ENCODE peak calls at places on chromosomes 7 and 10, in four cellular contexts. F is transverse colon, R is heart left ventricle, D is lower lobe of right lung. Q is an unnamed sample. For H3K27me3 and H3K36me3, the result is how much of the 10 kb centered on the place peaks cover.

GRCh38 chr7:223861-224260 is 31.5 kb downstream of the FAM20C start:
- DNase-seq in F (no peak), D (no peak), R (no peak), Q (no peak)

GRCh38 chr10:91049961-91050360 is 129.1 kb upstream of the ANKRD1 start:
- DNase-seq in D (no peak), R (no peak), F (no peak), Q (no peak)

GRCh38 chr10:45420453-45421192 is 46.6 kb downstream of the ALOX5 start:
- DNase-seq in F (peak), D (peak), R (peak), Q (no peak)

GRCh38 chr7:69962856-69963149 is 364.5 kb downstream of the AUTS2 start:
- DNase-seq in F (no peak), D (no peak), R (no peak), Q (no peak)

GRCh38 chr10:15238553-15239335 is 70.3 kb upstream of the NMT2 start:
- DNase-seq in D (no peak), F (no peak), R (no peak), Q (peak)

GRCh38 chr7:103037476-103037822 is 37.1 kb downstream of the FBXL13 start:
- DNase-seq in D (no peak), F (no peak), R (no peak), Q (no peak)

GRCh38 chr7:129401228-129401967 is 32.8 kb upstream of the STRIP2 start:
- DNase-seq in R (no peak), F (no peak), D (no peak), Q (no peak)

GRCh38 chr7:44533301-44534055 is 7.7 kb downstream of the NPC1L1 start:
- DNase-seq in D (no peak), R (peak), F (no peak), Q (no peak)

GRCh38 chr7:100370746-100371145 is 2.5 kb upstream of the PILRA start:
- DNase-seq in D (peak), F (no peak), R (no peak), Q (no peak)

GRCh38 chr7:12031638-12032037 is 179.5 kb upstream of the TMEM106B start:
- DNase-seq in R (no peak), F (no peak), D (no peak), Q (no peak)

GRCh38 chr10:929965-930364 is 1.5 kb downstream of the LARP4B start:
- DNase-seq in F (no peak), R (no peak), D (no peak), Q (no peak)

GRCh38 chr7:103394566-103394965 is 47.1 kb downstream of the PSMC2 start:
- DNase-seq in F (no peak), D (no peak), R (no peak), Q (no peak)

GRCh38 chr10:43576580-43576979 is 2.2 kb upstream of the ZNF239 start:
- DNase-seq in F (no peak), D (no peak), R (no peak), Q (no peak)

GRCh38 chr7:121330053-121330833 is 1.4 kb downstream of the WNT16 start:
- DNase-seq in D (peak), R (no peak), F (no peak), Q (peak)

GRCh38 chr7:128932862-128933821 is 4.6 kb upstream of the IRF5 start:
- DNase-seq in D (no peak), F (peak), R (peak), Q (no peak)

GRCh38 chr10:34280599-34281374 is 534.3 kb downstream of the PARD3 start:
- DNase-seq in D (no peak), F (no peak), R (no peak), Q (no peak)
- TF ChIP-seq CTCF in D (no peak), F (no peak), R (no peak), Q (no peak)

DNA sequence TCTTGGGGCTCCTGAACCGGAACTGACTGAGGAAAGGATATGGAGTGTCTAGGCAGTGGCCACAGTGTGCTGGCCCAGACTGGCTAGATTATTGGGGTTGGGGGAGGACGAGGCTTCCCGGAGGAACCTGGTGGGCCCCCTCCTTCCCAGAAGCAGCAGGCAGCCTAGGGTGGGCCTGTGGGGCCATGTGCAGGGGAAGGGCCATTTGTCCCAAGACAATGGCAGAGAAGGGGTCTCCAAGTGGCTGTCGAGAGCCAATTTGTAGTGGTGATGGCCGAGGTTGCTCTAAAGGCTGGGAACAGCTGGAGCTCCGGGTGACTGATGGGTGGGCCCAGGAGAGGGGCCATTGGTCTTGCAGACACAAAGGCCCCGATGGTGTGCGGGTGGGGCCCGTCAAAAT is 36.2 kb upstream of the PAX2 start:
- DNase-seq in R (no peak), D (no peak), F (no peak), Q (no peak)
- H3K27me3 ChIP-seq in R (half or more), D (half or more), F (half or more), Q (half or more)

DNA sequence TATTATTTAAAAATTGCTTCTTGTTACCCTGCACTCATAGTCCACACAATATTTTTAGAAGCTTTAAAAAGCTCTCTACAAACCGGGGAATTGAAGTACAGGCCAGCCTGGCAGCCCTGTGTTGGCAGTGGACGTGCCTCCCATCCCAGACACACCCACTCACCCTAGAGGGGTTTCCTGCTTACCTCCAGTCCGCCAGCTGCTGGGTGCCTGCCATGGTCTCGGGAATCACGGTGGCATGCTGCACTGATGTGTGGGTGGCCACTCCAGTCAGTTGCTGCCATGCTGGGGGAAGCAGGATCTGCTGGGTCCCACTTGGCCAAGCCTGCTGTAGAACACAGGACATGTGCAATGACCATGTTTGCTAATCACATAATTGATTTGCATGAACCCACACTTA is 80.4 kb downstream of the CLEC2L start:
- DNase-seq in R (peak), D (no peak), F (no peak), Q (no peak)
- H3K36me3 ChIP-seq in R (half or more), D (half or more), F (under half), Q (half or more)

GRCh38 chr7:36905836-36906235 is 181.5 kb upstream of the AOAH start:
- DNase-seq in R (no peak), F (no peak), D (no peak), Q (no peak)

GRCh38 chr7:36906956-36907355 is 182.7 kb upstream of the AOAH start:
- DNase-seq in D (no peak), R (no peak), F (no peak), Q (no peak)

GRCh38 chr7:36904802-36905201 is 180.5 kb upstream of the AOAH start:
- DNase-seq in R (no peak), F (no peak), D (no peak), Q (peak)

GRCh38 chr7:36904101-36904500 is 179.8 kb upstream of the AOAH start:
- DNase-seq in F (no peak), D (no peak), R (no peak), Q (no peak)

DNA sequence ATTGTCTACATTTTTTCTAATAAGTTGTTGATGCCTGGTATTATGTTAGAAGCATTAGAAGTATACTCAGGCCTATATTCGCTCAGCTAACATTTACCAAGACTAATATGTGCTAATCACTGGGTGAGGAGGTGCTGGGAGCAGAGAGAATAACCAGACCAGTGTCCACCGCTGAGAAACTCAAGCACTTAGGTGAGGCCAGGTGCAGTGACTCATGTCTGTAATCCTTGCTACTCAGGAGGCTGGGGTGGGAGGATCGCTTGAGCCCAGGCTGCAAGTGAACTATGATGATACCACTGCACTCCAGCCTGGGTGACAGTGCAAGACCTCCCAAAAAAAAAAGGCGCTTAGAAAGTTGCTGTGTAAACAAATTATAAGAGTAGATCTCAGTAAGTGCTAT is 182.2 kb upstream of the AOAH start:
- DNase-seq in D (no peak), R (no peak), F (no peak), Q (no peak)
- TF ChIP-seq CTCF in D (no peak), R (no peak), F (no peak), Q (no peak)